ENCODE peak calls at places on chromosomes 13 and 19, in eight cellular contexts. One of them, this sample, is unnamed.

GRCh38 chr13:113669871-113670341 is 2.9 kb downstream of the GRK1 start:
- DNase-seq in OCI-LY7: no peak
- DNase-seq in tibial nerve: peak
- DNase-seq in retinal pigment epithelial cell: no peak
- DNase-seq in HCT116: no peak
- DNase-seq in tibial artery: peak
- DNase-seq in ovary: peak
- DNase-seq in fibroblast of the aortic adventitia: no peak
- DNase-seq in this sample: no peak

GRCh38 chr19:58089846-58090245 is 8.2 kb downstream of the ZSCAN18 start:
- DNase-seq in HCT116: no peak
- DNase-seq in OCI-LY7: no peak
- DNase-seq in tibial nerve: no peak
- DNase-seq in retinal pigment epithelial cell: no peak
- DNase-seq in tibial artery: no peak
- DNase-seq in fibroblast of the aortic adventitia: no peak
- DNase-seq in ovary: no peak
- DNase-seq in this sample: no peak

GRCh38 chr19:31501427-31502195 is 152.4 kb upstream of the TSHZ3 start:
- DNase-seq in ovary: no peak
- DNase-seq in OCI-LY7: no peak
- DNase-seq in HCT116: no peak
- DNase-seq in tibial artery: no peak
- DNase-seq in fibroblast of the aortic adventitia: no peak
- DNase-seq in tibial nerve: no peak
- DNase-seq in retinal pigment epithelial cell: no peak
- DNase-seq in this sample: no peak

GRCh38 chr19:33497151-33497777 is 24.3 kb downstream of the PEPD start:
- DNase-seq in retinal pigment epithelial cell: no peak
- DNase-seq in ovary: no peak
- DNase-seq in tibial artery: no peak
- DNase-seq in tibial nerve: no peak
- DNase-seq in HCT116: no peak
- DNase-seq in fibroblast of the aortic adventitia: no peak
- DNase-seq in OCI-LY7: no peak
- DNase-seq in this sample: no peak

GRCh38 chr19:4987286-4987685 is 18.4 kb downstream of the KDM4B start:
- DNase-seq in fibroblast of the aortic adventitia: peak
- DNase-seq in tibial artery: no peak
- DNase-seq in tibial nerve: no peak
- DNase-seq in HCT116: no peak
- DNase-seq in ovary: no peak
- DNase-seq in OCI-LY7: no peak
- DNase-seq in retinal pigment epithelial cell: no peak
- DNase-seq in this sample: no peak

GRCh38 chr13:69553976-69554375 is 553.6 kb upstream of the ATXN8OS start:
- DNase-seq in HCT116: no peak
- DNase-seq in retinal pigment epithelial cell: no peak
- DNase-seq in tibial artery: no peak
- DNase-seq in fibroblast of the aortic adventitia: no peak
- DNase-seq in ovary: no peak
- DNase-seq in tibial nerve: no peak
- DNase-seq in OCI-LY7: no peak
- DNase-seq in this sample: no peak

GRCh38 chr13:101570410-101570809 is 117.9 kb downstream of the ITGBL1 start:
- DNase-seq in OCI-LY7: no peak
- DNase-seq in fibroblast of the aortic adventitia: peak
- DNase-seq in tibial nerve: no peak
- DNase-seq in retinal pigment epithelial cell: no peak
- DNase-seq in tibial artery: no peak
- DNase-seq in HCT116: no peak
- DNase-seq in ovary: no peak
- DNase-seq in this sample: no peak

GRCh38 chr13:34207334-34207733 is 389.4 kb downstream of the RFC3 start:
- DNase-seq in retinal pigment epithelial cell: peak
- DNase-seq in tibial nerve: no peak
- DNase-seq in ovary: no peak
- DNase-seq in fibroblast of the aortic adventitia: peak
- DNase-seq in tibial artery: no peak
- DNase-seq in HCT116: no peak
- DNase-seq in OCI-LY7: no peak
- DNase-seq in this sample: no peak

GRCh38 chr19:27780367-27781065 is 1432.4 kb downstream of the UQCRFS1 start:
- DNase-seq in retinal pigment epithelial cell: no peak
- DNase-seq in fibroblast of the aortic adventitia: no peak
- DNase-seq in HCT116: no peak
- DNase-seq in tibial nerve: no peak
- DNase-seq in ovary: no peak
- DNase-seq in OCI-LY7: no peak
- DNase-seq in tibial artery: no peak
- DNase-seq in this sample: no peak

GRCh38 chr13:112997188-112998135 is 28.4 kb downstream of the MCF2L start:
- DNase-seq in ovary: no peak
- DNase-seq in tibial nerve: no peak
- DNase-seq in fibroblast of the aortic adventitia: no peak
- DNase-seq in HCT116: no peak
- DNase-seq in retinal pigment epithelial cell: no peak
- DNase-seq in tibial artery: no peak
- DNase-seq in OCI-LY7: no peak
- DNase-seq in this sample: peak

GRCh38 chr13:41053384-41053826 is 7.9 kb upstream of the WBP4 start:
- DNase-seq in retinal pigment epithelial cell: no peak
- DNase-seq in tibial artery: peak
- DNase-seq in ovary: no peak
- DNase-seq in HCT116: no peak
- DNase-seq in tibial nerve: no peak
- DNase-seq in OCI-LY7: peak
- DNase-seq in fibroblast of the aortic adventitia: peak
- DNase-seq in this sample: no peak

GRCh38 chr19:6828698-6829633 is 56.5 kb downstream of the VAV1 start:
- DNase-seq in tibial artery: no peak
- DNase-seq in retinal pigment epithelial cell: no peak
- DNase-seq in tibial nerve: no peak
- DNase-seq in fibroblast of the aortic adventitia: no peak
- DNase-seq in HCT116: peak
- DNase-seq in OCI-LY7: peak
- DNase-seq in ovary: no peak
- DNase-seq in this sample: no peak

GRCh38 chr19:33291623-33292534 is 10.5 kb downstream of the CEBPA start:
- DNase-seq in tibial artery: no peak
- DNase-seq in OCI-LY7: no peak
- DNase-seq in ovary: no peak
- DNase-seq in fibroblast of the aortic adventitia: no peak
- DNase-seq in tibial nerve: no peak
- DNase-seq in HCT116: no peak
- DNase-seq in retinal pigment epithelial cell: no peak
- DNase-seq in this sample: no peak

GRCh38 chr13:106700007-106700950 is 132.3 kb upstream of the ARGLU1 start:
- DNase-seq in ovary: no peak
- DNase-seq in HCT116: no peak
- DNase-seq in tibial nerve: no peak
- DNase-seq in OCI-LY7: no peak
- DNase-seq in retinal pigment epithelial cell: no peak
- DNase-seq in tibial artery: no peak
- DNase-seq in fibroblast of the aortic adventitia: no peak
- DNase-seq in this sample: peak

GRCh38 chr13:96988441-96988840 is 5.8 kb downstream of the OXGR1 start:
- DNase-seq in tibial nerve: no peak
- DNase-seq in HCT116: no peak
- DNase-seq in OCI-LY7: no peak
- DNase-seq in ovary: no peak
- DNase-seq in tibial artery: no peak
- DNase-seq in retinal pigment epithelial cell: no peak
- DNase-seq in fibroblast of the aortic adventitia: no peak
- DNase-seq in this sample: no peak

GRCh38 chr13:96982672-96983071 is 11.6 kb downstream of the OXGR1 start:
- DNase-seq in ovary: no peak
- DNase-seq in tibial artery: no peak
- DNase-seq in retinal pigment epithelial cell: no peak
- DNase-seq in tibial nerve: no peak
- DNase-seq in fibroblast of the aortic adventitia: peak
- DNase-seq in OCI-LY7: no peak
- DNase-seq in HCT116: no peak
- DNase-seq in this sample: no peak

DNA sequence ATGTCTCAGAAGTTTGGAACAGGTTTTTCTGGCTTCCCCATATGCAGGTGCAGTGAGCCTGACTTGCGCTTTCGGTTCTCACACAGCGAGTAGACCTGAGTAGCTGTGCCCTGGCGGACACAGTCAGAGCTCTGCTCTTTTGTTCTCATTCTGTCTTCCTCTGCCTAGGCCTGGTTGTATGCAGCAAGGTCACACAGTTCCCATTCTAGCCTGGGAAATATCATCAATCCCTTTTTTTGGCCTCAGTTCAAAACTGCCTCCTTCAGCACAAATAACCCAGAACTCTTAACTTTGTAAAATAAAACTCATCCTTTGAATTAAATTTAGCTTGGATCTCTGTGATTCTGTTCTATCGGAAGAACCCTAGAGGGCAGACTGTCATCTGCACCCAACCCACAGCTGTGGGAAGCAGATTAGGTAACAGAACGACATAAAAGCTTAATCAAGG is 10.2 kb downstream of the OXGR1 start:
- DNase-seq in tibial nerve: no peak
- DNase-seq in ovary: no peak
- DNase-seq in HCT116: no peak
- DNase-seq in OCI-LY7: no peak
- DNase-seq in fibroblast of the aortic adventitia: no peak
- DNase-seq in tibial artery: no peak
- DNase-seq in retinal pigment epithelial cell: no peak
- DNase-seq in this sample: peak
- H3K4me3 ChIP-seq in tibial nerve: no peak
- H3K4me3 ChIP-seq in ovary: no peak
- H3K4me3 ChIP-seq in HCT116: peak
- H3K4me3 ChIP-seq in OCI-LY7: no peak
- H3K4me3 ChIP-seq in fibroblast of the aortic adventitia: no peak
- H3K4me3 ChIP-seq in tibial artery: no peak
- H3K4me3 ChIP-seq in retinal pigment epithelial cell: peak
- H3K4me3 ChIP-seq in this sample: peak

DNA sequence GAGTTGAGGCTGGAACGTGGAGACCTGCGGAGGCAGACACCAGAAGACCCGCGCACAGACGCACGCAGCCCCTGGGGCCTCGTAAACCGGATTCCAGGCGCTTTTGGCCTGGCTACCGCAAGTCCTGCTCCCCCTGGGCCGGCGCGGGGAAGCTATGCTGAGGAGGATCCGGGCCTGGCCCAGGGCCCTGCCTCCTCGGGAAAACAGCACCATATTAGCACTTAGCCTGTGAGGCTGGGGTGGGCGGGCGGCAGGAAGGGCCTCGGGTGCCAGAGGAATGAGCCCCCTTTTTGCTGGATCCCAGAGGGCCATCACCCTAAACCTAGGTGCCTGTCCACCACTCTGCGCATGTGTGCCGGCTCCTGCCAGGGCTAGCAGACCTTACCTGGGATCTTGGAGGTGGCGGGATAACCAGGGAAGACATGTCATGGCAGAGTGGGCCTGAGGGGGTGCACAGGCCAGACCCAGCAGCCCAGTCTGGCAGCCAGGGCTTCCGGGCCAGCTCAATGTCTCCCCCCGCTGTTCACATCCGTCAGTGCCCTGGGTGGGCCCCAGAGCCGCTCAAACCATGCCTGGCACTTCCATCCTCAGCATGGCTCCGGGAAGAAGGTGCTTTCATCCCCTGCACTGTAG is 7.3 kb downstream of the ELOF1 start:
- DNase-seq in OCI-LY7: peak
- DNase-seq in tibial nerve: no peak
- DNase-seq in retinal pigment epithelial cell: no peak
- DNase-seq in ovary: peak
- DNase-seq in fibroblast of the aortic adventitia: no peak
- DNase-seq in tibial artery: peak
- DNase-seq in HCT116: no peak
- DNase-seq in this sample: no peak
- TF ChIP-seq CTCF in OCI-LY7: peak
- TF ChIP-seq CTCF in tibial nerve: no peak
- TF ChIP-seq CTCF in retinal pigment epithelial cell: peak
- TF ChIP-seq CTCF in ovary: peak
- TF ChIP-seq CTCF in fibroblast of the aortic adventitia: peak
- TF ChIP-seq CTCF in tibial artery: peak
- TF ChIP-seq CTCF in HCT116: peak
- TF ChIP-seq CTCF in this sample: peak

DNA sequence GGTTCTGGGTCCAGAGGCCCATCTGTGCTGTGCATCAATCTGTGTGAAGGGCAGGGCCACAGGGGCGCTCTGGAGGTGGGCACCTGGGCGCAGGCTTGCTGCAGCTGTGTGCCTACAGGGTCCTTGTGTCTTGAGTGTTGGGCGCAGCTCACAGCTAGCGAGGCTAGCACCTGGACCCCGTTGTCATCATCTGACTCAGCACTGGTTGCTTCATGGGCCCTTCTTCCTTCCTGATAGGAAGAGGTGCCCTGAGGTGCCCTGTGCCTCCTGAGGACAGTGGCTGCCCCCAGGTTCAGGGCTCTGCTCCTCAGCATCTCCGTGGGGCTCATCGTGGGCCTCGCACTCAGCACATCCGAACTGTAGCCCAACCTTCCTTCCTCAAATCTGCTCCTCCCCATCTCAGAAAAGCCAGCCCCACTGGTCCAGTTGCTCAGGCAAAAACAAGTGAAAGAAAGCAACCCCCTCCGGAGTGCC is 54.8 kb downstream of the GATAD2A start:
- DNase-seq in OCI-LY7: peak
- DNase-seq in tibial nerve: no peak
- DNase-seq in ovary: no peak
- DNase-seq in tibial artery: no peak
- DNase-seq in retinal pigment epithelial cell: no peak
- DNase-seq in HCT116: no peak
- DNase-seq in fibroblast of the aortic adventitia: no peak
- DNase-seq in this sample: no peak
- H3K4me3 ChIP-seq in OCI-LY7: peak
- H3K4me3 ChIP-seq in tibial nerve: peak
- H3K4me3 ChIP-seq in ovary: no peak
- H3K4me3 ChIP-seq in tibial artery: peak
- H3K4me3 ChIP-seq in retinal pigment epithelial cell: no peak
- H3K4me3 ChIP-seq in HCT116: no peak
- H3K4me3 ChIP-seq in fibroblast of the aortic adventitia: no peak
- H3K4me3 ChIP-seq in this sample: no peak

GRCh38 chr19:1854542-1855039 is 6.3 kb upstream of the REXO1 start:
- DNase-seq in fibroblast of the aortic adventitia: no peak
- DNase-seq in OCI-LY7: no peak
- DNase-seq in HCT116: no peak
- DNase-seq in ovary: no peak
- DNase-seq in retinal pigment epithelial cell: no peak
- DNase-seq in tibial nerve: no peak
- DNase-seq in tibial artery: no peak
- DNase-seq in this sample: no peak

GRCh38 chr19:1855828-1856255 is 7.5 kb downstream of the KLF16 start:
- DNase-seq in tibial artery: no peak
- DNase-seq in HCT116: no peak
- DNase-seq in retinal pigment epithelial cell: no peak
- DNase-seq in fibroblast of the aortic adventitia: peak
- DNase-seq in tibial nerve: no peak
- DNase-seq in OCI-LY7: peak
- DNase-seq in ovary: no peak
- DNase-seq in this sample: no peak

GRCh38 chr19:1856345-1856697 is 7.1 kb downstream of the KLF16 start:
- DNase-seq in tibial artery: no peak
- DNase-seq in HCT116: no peak
- DNase-seq in OCI-LY7: peak
- DNase-seq in tibial nerve: no peak
- DNase-seq in fibroblast of the aortic adventitia: no peak
- DNase-seq in retinal pigment epithelial cell: no peak
- DNase-seq in ovary: no peak
- DNase-seq in this sample: no peak

GRCh38 chr19:1854032-1854541 is 5.8 kb upstream of the REXO1 start:
- DNase-seq in fibroblast of the aortic adventitia: no peak
- DNase-seq in tibial nerve: no peak
- DNase-seq in HCT116: no peak
- DNase-seq in ovary: no peak
- DNase-seq in OCI-LY7: no peak
- DNase-seq in tibial artery: no peak
- DNase-seq in retinal pigment epithelial cell: no peak
- DNase-seq in this sample: no peak

GRCh38 chr19:1855040-1855827 is 7.0 kb upstream of the REXO1 start:
- DNase-seq in fibroblast of the aortic adventitia: peak
- DNase-seq in OCI-LY7: peak
- DNase-seq in tibial nerve: peak
- DNase-seq in tibial artery: peak
- DNase-seq in ovary: no peak
- DNase-seq in HCT116: peak
- DNase-seq in retinal pigment epithelial cell: peak
- DNase-seq in this sample: peak
- TF ChIP-seq CTCF in fibroblast of the aortic adventitia: no peak
- TF ChIP-seq CTCF in OCI-LY7: no peak
- TF ChIP-seq CTCF in tibial nerve: no peak
- TF ChIP-seq CTCF in tibial artery: no peak
- TF ChIP-seq CTCF in ovary: no peak
- TF ChIP-seq CTCF in HCT116: no peak
- TF ChIP-seq CTCF in retinal pigment epithelial cell: no peak
- TF ChIP-seq CTCF in this sample: no peak